ENCODE peak calls at places on chromosomes 7 and 10, in seven cellular contexts. One of them, this sample, is unnamed.

GRCh38 chr7:80488406-80488805 is 23.5 kb downstream of the GNAT3 start:
- DNase-seq in tibial nerve: no peak
- DNase-seq in breast epithelium: no peak
- DNase-seq in right lobe of liver: no peak
- DNase-seq in uterus: no peak
- DNase-seq in sigmoid colon: no peak
- DNase-seq in heart left ventricle: no peak
- DNase-seq in this sample: no peak

GRCh38 chr10:122558452-122558851 is 2.1 kb upstream of the DMBT1 start:
- DNase-seq in tibial nerve: no peak
- DNase-seq in breast epithelium: no peak
- DNase-seq in right lobe of liver: no peak
- DNase-seq in uterus: no peak
- DNase-seq in sigmoid colon: no peak
- DNase-seq in heart left ventricle: no peak
- DNase-seq in this sample: peak

GRCh38 chr7:40815512-40815911 is 680.7 kb downstream of the SUGCT start:
- DNase-seq in tibial nerve: no peak
- DNase-seq in breast epithelium: no peak
- DNase-seq in right lobe of liver: no peak
- DNase-seq in uterus: no peak
- DNase-seq in sigmoid colon: no peak
- DNase-seq in heart left ventricle: no peak
- DNase-seq in this sample: no peak

GRCh38 chr7:1813394-1814088 is 143.5 kb downstream of the ELFN1 start:
- DNase-seq in tibial nerve: no peak
- DNase-seq in breast epithelium: no peak
- DNase-seq in right lobe of liver: no peak
- DNase-seq in uterus: no peak
- DNase-seq in sigmoid colon: no peak
- DNase-seq in heart left ventricle: no peak
- DNase-seq in this sample: peak

GRCh38 chr7:73899731-73900142 is 38.8 kb downstream of the TMEM270 start:
- DNase-seq in tibial nerve: peak
- DNase-seq in breast epithelium: no peak
- DNase-seq in right lobe of liver: no peak
- DNase-seq in uterus: peak
- DNase-seq in sigmoid colon: peak
- DNase-seq in heart left ventricle: peak
- DNase-seq in this sample: peak

GRCh38 chr10:12801214-12802087 is 200.1 kb downstream of the CCDC3 start:
- DNase-seq in tibial nerve: no peak
- DNase-seq in breast epithelium: no peak
- DNase-seq in right lobe of liver: no peak
- DNase-seq in uterus: no peak
- DNase-seq in sigmoid colon: no peak
- DNase-seq in heart left ventricle: no peak
- DNase-seq in this sample: no peak

GRCh38 chr10:42594246-42594650 is 44.1 kb downstream of the ZNF33B start:
- DNase-seq in tibial nerve: no peak
- DNase-seq in breast epithelium: no peak
- DNase-seq in right lobe of liver: no peak
- DNase-seq in uterus: no peak
- DNase-seq in sigmoid colon: no peak
- DNase-seq in heart left ventricle: no peak
- DNase-seq in this sample: no peak

GRCh38 chr7:45120-46090 is 147.0 kb upstream of the FAM20C start:
- DNase-seq in tibial nerve: no peak
- DNase-seq in breast epithelium: peak
- DNase-seq in right lobe of liver: no peak
- DNase-seq in uterus: peak
- DNase-seq in sigmoid colon: no peak
- DNase-seq in heart left ventricle: no peak
- DNase-seq in this sample: peak

GRCh38 chr10:131019696-131020095 is 291.8 kb downstream of the TCERG1L start:
- DNase-seq in tibial nerve: no peak
- DNase-seq in breast epithelium: peak
- DNase-seq in right lobe of liver: peak
- DNase-seq in uterus: no peak
- DNase-seq in sigmoid colon: peak
- DNase-seq in heart left ventricle: no peak
- DNase-seq in this sample: no peak

GRCh38 chr7:157409753-157410727 is 73.2 kb downstream of the DNAJB6 start:
- DNase-seq in tibial nerve: no peak
- DNase-seq in breast epithelium: no peak
- DNase-seq in right lobe of liver: no peak
- DNase-seq in uterus: no peak
- DNase-seq in sigmoid colon: no peak
- DNase-seq in heart left ventricle: peak
- DNase-seq in this sample: no peak

GRCh38 chr7:1140481-1141104 is 19.4 kb downstream of the ZFAND2A start:
- DNase-seq in tibial nerve: no peak
- DNase-seq in breast epithelium: peak
- DNase-seq in right lobe of liver: no peak
- DNase-seq in uterus: no peak
- DNase-seq in sigmoid colon: no peak
- DNase-seq in heart left ventricle: no peak
- DNase-seq in this sample: no peak

GRCh38 chr7:130491841-130492518 is at the start of gene MEST:
- DNase-seq in tibial nerve: no peak
- DNase-seq in breast epithelium: no peak
- DNase-seq in right lobe of liver: no peak
- DNase-seq in uterus: no peak
- DNase-seq in sigmoid colon: no peak
- DNase-seq in heart left ventricle: peak
- DNase-seq in this sample: no peak

GRCh38 chr10:69486922-69487730 is 35.9 kb downstream of the TSPAN15 start:
- DNase-seq in tibial nerve: no peak
- DNase-seq in breast epithelium: no peak
- DNase-seq in right lobe of liver: no peak
- DNase-seq in uterus: no peak
- DNase-seq in sigmoid colon: no peak
- DNase-seq in heart left ventricle: no peak
- DNase-seq in this sample: no peak

GRCh38 chr10:27745719-27746363 is at the start of gene MKX:
- DNase-seq in tibial nerve: no peak
- DNase-seq in breast epithelium: peak
- DNase-seq in right lobe of liver: no peak
- DNase-seq in uterus: peak
- DNase-seq in sigmoid colon: peak
- DNase-seq in heart left ventricle: peak
- DNase-seq in this sample: no peak

GRCh38 chr10:23370106-23370505 is 25.5 kb upstream of the C10orf67 start:
- DNase-seq in tibial nerve: no peak
- DNase-seq in breast epithelium: no peak
- DNase-seq in right lobe of liver: no peak
- DNase-seq in uterus: no peak
- DNase-seq in sigmoid colon: no peak
- DNase-seq in heart left ventricle: no peak
- DNase-seq in this sample: no peak

GRCh38 chr7:129612112-129613015 is 844 bp downstream of the NRF1 start:
- DNase-seq in tibial nerve: peak
- DNase-seq in breast epithelium: peak
- DNase-seq in right lobe of liver: peak
- DNase-seq in uterus: peak
- DNase-seq in sigmoid colon: peak
- DNase-seq in heart left ventricle: peak
- DNase-seq in this sample: peak

GRCh38 chr10:13334556-13334955 is 13.5 kb downstream of the SEPHS1 start:
- DNase-seq in tibial nerve: no peak
- DNase-seq in breast epithelium: no peak
- DNase-seq in right lobe of liver: no peak
- DNase-seq in uterus: no peak
- DNase-seq in sigmoid colon: no peak
- DNase-seq in heart left ventricle: no peak
- DNase-seq in this sample: no peak

GRCh38 chr7:104923010-104923421 is 91.0 kb upstream of the KMT2E start:
- DNase-seq in tibial nerve: peak
- DNase-seq in breast epithelium: no peak
- DNase-seq in right lobe of liver: peak
- DNase-seq in uterus: peak
- DNase-seq in sigmoid colon: peak
- DNase-seq in heart left ventricle: peak
- DNase-seq in this sample: peak

GRCh38 chr7:128053023-128053422 is 21.8 kb upstream of the LRRC4 start:
- DNase-seq in tibial nerve: no peak
- DNase-seq in breast epithelium: no peak
- DNase-seq in right lobe of liver: no peak
- DNase-seq in uterus: no peak
- DNase-seq in sigmoid colon: no peak
- DNase-seq in heart left ventricle: no peak
- DNase-seq in this sample: no peak

GRCh38 chr10:27717191-27717590 is 28.4 kb downstream of the MKX start:
- DNase-seq in tibial nerve: no peak
- DNase-seq in breast epithelium: no peak
- DNase-seq in right lobe of liver: no peak
- DNase-seq in uterus: no peak
- DNase-seq in sigmoid colon: no peak
- DNase-seq in heart left ventricle: no peak
- DNase-seq in this sample: no peak

DNA sequence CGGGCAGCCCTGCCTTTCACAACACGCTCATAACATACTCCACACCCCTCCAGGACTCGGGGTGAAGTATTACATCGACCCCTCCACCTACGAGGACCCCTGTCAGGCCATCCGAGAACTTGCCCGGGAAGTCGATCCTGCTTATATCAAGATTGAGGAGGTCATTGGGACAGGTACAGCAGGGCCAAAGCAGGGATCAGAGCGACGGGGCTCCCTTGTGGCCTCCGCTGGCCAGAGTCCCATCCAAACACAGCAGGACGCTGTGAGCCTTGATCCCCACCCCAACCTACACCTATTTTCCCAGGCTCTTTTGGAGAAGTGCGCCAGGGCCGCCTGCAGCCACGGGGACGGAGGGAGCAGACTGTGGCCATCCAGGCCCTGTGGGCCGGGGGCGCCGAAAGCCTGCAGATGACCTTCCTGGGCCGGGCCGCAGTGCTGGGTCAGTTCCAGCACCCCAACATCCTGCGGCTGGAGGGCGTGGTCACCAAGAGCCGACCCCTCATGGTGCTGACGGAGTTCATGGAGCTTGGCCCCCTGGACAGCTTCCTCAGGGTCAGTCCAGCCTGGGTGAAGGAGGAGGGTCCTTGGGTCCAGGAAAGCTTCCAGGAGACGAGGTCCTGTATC is 13.4 kb downstream of the EPHB6 start:
- DNase-seq in tibial nerve: no peak
- DNase-seq in breast epithelium: no peak
- DNase-seq in right lobe of liver: peak
- DNase-seq in uterus: no peak
- DNase-seq in sigmoid colon: no peak
- DNase-seq in heart left ventricle: no peak
- DNase-seq in this sample: no peak
- TF ChIP-seq CTCF in tibial nerve: no peak
- TF ChIP-seq CTCF in breast epithelium: no peak
- TF ChIP-seq CTCF in right lobe of liver: no peak
- TF ChIP-seq CTCF in uterus: no peak
- TF ChIP-seq CTCF in sigmoid colon: no peak
- TF ChIP-seq CTCF in heart left ventricle: no peak
- TF ChIP-seq CTCF in this sample: no peak

DNA sequence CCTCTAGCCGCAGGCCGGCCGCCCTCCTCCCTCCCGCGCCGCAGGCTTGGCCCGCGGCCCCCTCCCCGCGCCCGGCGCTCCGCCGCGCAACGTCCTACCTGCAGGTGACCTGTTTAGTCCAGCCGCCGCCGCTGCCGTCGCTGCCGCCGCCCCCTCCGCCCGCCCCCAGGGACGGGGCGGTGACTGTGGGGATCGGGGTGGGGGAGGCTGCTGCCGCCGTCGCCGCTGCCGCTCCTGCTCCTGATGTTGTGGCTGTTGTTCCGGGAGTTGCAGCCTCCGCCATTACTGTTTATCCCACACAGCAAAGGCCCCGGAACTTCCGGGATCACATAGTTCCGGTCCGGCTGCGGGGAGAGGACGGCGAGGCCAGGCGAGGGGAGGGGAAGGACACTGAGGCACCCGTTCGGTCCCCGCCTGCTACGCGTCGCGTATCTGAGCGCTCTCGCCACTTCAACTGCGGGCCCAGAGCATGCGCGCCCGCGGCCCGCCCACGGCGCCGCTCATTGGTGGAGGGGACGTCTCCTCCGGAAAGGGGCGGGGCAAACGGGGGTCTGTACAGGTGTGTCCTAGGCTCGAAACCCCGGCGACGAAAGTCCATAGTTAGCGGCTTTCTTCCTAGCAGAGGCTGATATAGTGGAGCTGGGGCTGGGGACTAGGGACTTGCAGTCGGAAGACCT is at the start of gene MKRN1:
- DNase-seq in tibial nerve: peak
- DNase-seq in breast epithelium: peak
- DNase-seq in right lobe of liver: peak
- DNase-seq in uterus: peak
- DNase-seq in sigmoid colon: peak
- DNase-seq in heart left ventricle: peak
- DNase-seq in this sample: peak
- TF ChIP-seq POLR2A in tibial nerve: peak
- TF ChIP-seq POLR2A in breast epithelium: peak
- TF ChIP-seq POLR2A in right lobe of liver: peak
- TF ChIP-seq POLR2A in uterus: peak
- TF ChIP-seq POLR2A in sigmoid colon: peak
- TF ChIP-seq POLR2A in heart left ventricle: peak
- TF ChIP-seq POLR2A in this sample: no peak

GRCh38 chr10:132321726-132322125 is 10.3 kb upstream of the LRRC27 start:
- DNase-seq in tibial nerve: no peak
- DNase-seq in breast epithelium: no peak
- DNase-seq in right lobe of liver: no peak
- DNase-seq in uterus: no peak
- DNase-seq in sigmoid colon: peak
- DNase-seq in heart left ventricle: no peak
- DNase-seq in this sample: no peak

GRCh38 chr10:132314336-132314735 is 6.6 kb upstream of the STK32C start:
- DNase-seq in tibial nerve: no peak
- DNase-seq in breast epithelium: no peak
- DNase-seq in right lobe of liver: no peak
- DNase-seq in uterus: no peak
- DNase-seq in sigmoid colon: no peak
- DNase-seq in heart left ventricle: no peak
- DNase-seq in this sample: no peak

GRCh38 chr10:132320776-132321469 is 11.1 kb upstream of the LRRC27 start:
- DNase-seq in tibial nerve: no peak
- DNase-seq in breast epithelium: no peak
- DNase-seq in right lobe of liver: no peak
- DNase-seq in uterus: no peak
- DNase-seq in sigmoid colon: no peak
- DNase-seq in heart left ventricle: no peak
- DNase-seq in this sample: no peak

GRCh38 chr10:132322621-132323048 is 9.4 kb upstream of the LRRC27 start:
- DNase-seq in tibial nerve: no peak
- DNase-seq in breast epithelium: no peak
- DNase-seq in right lobe of liver: no peak
- DNase-seq in uterus: no peak
- DNase-seq in sigmoid colon: peak
- DNase-seq in heart left ventricle: no peak
- DNase-seq in this sample: no peak

GRCh38 chr10:132319853-132320669 is 11.9 kb upstream of the LRRC27 start:
- DNase-seq in tibial nerve: no peak
- DNase-seq in breast epithelium: peak
- DNase-seq in right lobe of liver: no peak
- DNase-seq in uterus: no peak
- DNase-seq in sigmoid colon: no peak
- DNase-seq in heart left ventricle: no peak
- DNase-seq in this sample: no peak
- H3K4me3 ChIP-seq in tibial nerve: no peak
- H3K4me3 ChIP-seq in breast epithelium: no peak
- H3K4me3 ChIP-seq in right lobe of liver: no peak
- H3K4me3 ChIP-seq in uterus: no peak
- H3K4me3 ChIP-seq in sigmoid colon: no peak
- H3K4me3 ChIP-seq in heart left ventricle: no peak
- H3K4me3 ChIP-seq in this sample: no peak

GRCh38 chr10:71970331-71970730 is 6.1 kb downstream of the CHST3 start:
- DNase-seq in tibial nerve: peak
- DNase-seq in breast epithelium: no peak
- DNase-seq in right lobe of liver: no peak
- DNase-seq in uterus: no peak
- DNase-seq in sigmoid colon: peak
- DNase-seq in heart left ventricle: no peak
- DNase-seq in this sample: no peak
- TF ChIP-seq CTCF in tibial nerve: no peak
- TF ChIP-seq CTCF in breast epithelium: peak
- TF ChIP-seq CTCF in right lobe of liver: no peak
- TF ChIP-seq CTCF in uterus: no peak
- TF ChIP-seq CTCF in sigmoid colon: no peak
- TF ChIP-seq CTCF in heart left ventricle: no peak
- TF ChIP-seq CTCF in this sample: no peak